ENCODE peak calls at places on chromosome 19, in nine cellular contexts. Y, I, E, T, P, U, J, G and R are unnamed samples.

GRCh38 chr19:55465460-55466245 is 1.1 kb upstream of the C19orf85 start:
- DNase-seq in J (no peak), E (no peak), Y (no peak), I (no peak), T (peak; percentile 24), U (no peak), G (no peak), P (no peak), R (no peak)

GRCh38 chr19:53182202-53182601 is 11.0 kb downstream of the ZNF665 start:
- DNase-seq in P (no peak), T (no peak), J (peak; percentile 72), Y (peak; percentile 66), U (no peak), E (no peak), G (no peak), I (peak; percentile 77), R (no peak)

GRCh38 chr19:10228925-10229324 is 2.2 kb downstream of the S1PR2 start:
- DNase-seq in I (no peak), U (peak; percentile 59), G (no peak), J (peak; percentile 65), T (no peak), Y (peak; percentile 41), P (no peak), E (peak; percentile 40), R (no peak)

GRCh38 chr19:17109962-17110598 is 34.5 kb downstream of the MYO9B start:
- DNase-seq in G (peak; percentile 37), P (no peak), J (no peak), Y (no peak), T (peak; percentile 75), U (no peak), I (no peak), E (peak; percentile 26), R (peak; percentile 74)

GRCh38 chr19:16315825-16316505 is 8.7 kb upstream of the KLF2 start:
- DNase-seq in T (peak; percentile 75), J (peak; percentile 91), Y (peak; percentile 99), U (no peak), G (no peak), I (peak; percentile 83), E (no peak), P (peak; percentile 68), R (no peak)

GRCh38 chr19:4794971-4795370 is 3.4 kb downstream of the FEM1A start:
- DNase-seq in T (no peak), E (no peak), P (no peak), U (no peak), Y (no peak), J (no peak), I (no peak), G (no peak), R (no peak)

GRCh38 chr19:32464279-32464678 is 58.7 kb downstream of the DPY19L3 start:
- DNase-seq in U (no peak), P (no peak), E (peak; percentile 31), T (no peak), I (peak; percentile 4), Y (peak; percentile 10), G (no peak), J (peak; percentile 38), R (no peak)

GRCh38 chr19:29211562-29212416 is 1.2 kb downstream of the UQCRFS1 start:
- DNase-seq in T (no peak), G (no peak), I (no peak), Y (peak; percentile 12), J (peak; percentile 40), P (no peak), E (peak; percentile 30), U (no peak), R (no peak)

GRCh38 chr19:46210634-46211033 is 18.9 kb upstream of the IGFL1 start:
- DNase-seq in T (no peak), E (no peak), J (no peak), G (no peak), Y (no peak), U (no peak), P (no peak), I (no peak), R (no peak)